ENCODE peak calls at places on chromosome 10, in six cellular contexts. O is iris pigment epithelial cell; S is Caki2; R is A673; G is activated CD4-positive, alpha-beta T cell treated with anti-CD3 and anti-CD28 coated beads, Interleukin-2, amount 50 U/mL, for 24 hours; N is EH. L is an unnamed sample.

GRCh38 chr10:124611738-124612137 is 132.4 kb downstream of the FAM53B start:
- DNase-seq in G (no peak), O (no peak), S (no peak), N (no peak), R (no peak), L (no peak)

GRCh38 chr10:30784521-30784895 is 155.0 kb upstream of the LYZL2 start:
- DNase-seq in G (no peak), S (no peak), O (peak), R (no peak), N (peak), L (no peak)

GRCh38 chr10:29948971-29949370 is 110.4 kb downstream of the JCAD start:
- DNase-seq in N (no peak), G (no peak), R (no peak), S (no peak), O (peak), L (no peak)

GRCh38 chr10:129771576-129772471 is 192.2 kb downstream of the EBF3 start:
- DNase-seq in G (no peak), N (no peak), R (no peak), O (no peak), S (no peak), L (no peak)

GRCh38 chr10:99926925-99927718 is 82.6 kb downstream of the DNMBP start:
- DNase-seq in O (peak), S (peak), G (no peak), R (peak), N (peak), L (no peak)

GRCh38 chr10:75234683-75235374 is 928 bp downstream of the COMTD1 start:
- DNase-seq in S (peak), N (no peak), G (no peak), O (no peak), R (peak), L (no peak)

GRCh38 chr10:60009316-60009715 is 103.0 kb upstream of the CCDC6 start:
- DNase-seq in G (no peak), N (no peak), O (no peak), S (no peak), R (no peak), L (no peak)

GRCh38 chr10:86498608-86499007 is 23.0 kb downstream of the WAPL start:
- DNase-seq in G (no peak), S (no peak), N (no peak), R (no peak), O (no peak), L (no peak)

GRCh38 chr10:125060486-125060850 is 99.9 kb downstream of the CTBP2 start:
- DNase-seq in N (peak), O (peak), G (no peak), R (peak), S (peak), L (no peak)

GRCh38 chr10:134743-135600 is at the start of gene ZMYND11:
- DNase-seq in N (peak), G (peak), O (peak), R (peak), S (peak), L (no peak)

L was measured in non-pigmented ciliary epithelial cell.